ENCODE peak calls at places on chromosomes 12 and 14, in eight cellular contexts. K, W, V, G, N, C, A and M are unnamed samples.

GRCh38 chr12:121894633-121895032 is 6.0 kb downstream of the PSMD9 start:
- DNase-seq in V (peak; percentile 63), C (peak; percentile 48), A (no peak), W (peak; percentile 49), K (no peak), G (no peak), N (peak; percentile 68), M (peak; percentile 58)

GRCh38 chr14:75164809-75165208 is 11.6 kb downstream of the TMED10 start:
- DNase-seq in C (no peak), A (no peak), G (no peak), V (no peak), N (no peak), K (no peak), W (no peak), M (no peak)

GRCh38 chr12:88309546-88309945 is 167.4 kb downstream of the TMTC3 start:
- DNase-seq in C (no peak), N (peak; percentile 74), A (no peak), W (no peak), G (no peak), V (peak; percentile 86), K (no peak), M (peak; percentile 62)

GRCh38 chr12:14317362-14318146 is 47.9 kb upstream of the ATF7IP start:
- DNase-seq in G (no peak), C (no peak), K (no peak), W (no peak), V (no peak), A (no peak), N (peak; percentile 5), M (no peak)

GRCh38 chr12:124737772-124738635 is 125.7 kb downstream of the SCARB1 start:
- DNase-seq in C (no peak), N (no peak), V (no peak), W (no peak), K (no peak), G (no peak), A (no peak), M (no peak)

GRCh38 chr14:95274874-95275273 is 44.8 kb downstream of the CLMN start:
- DNase-seq in V (no peak), W (no peak), A (no peak), C (no peak), G (no peak), N (no peak), K (no peak), M (no peak)

GRCh38 chr12:121175383-121176119 is 34.4 kb upstream of the P2RX4 start:
- DNase-seq in N (no peak), G (no peak), C (peak; percentile 80), A (no peak), V (peak; percentile 57), K (no peak), W (no peak), M (peak; percentile 53)

GRCh38 chr12:14751987-14752386 is 51.3 kb downstream of the WBP11 start:
- DNase-seq in C (no peak), G (no peak), N (no peak), K (no peak), V (no peak), W (no peak), A (no peak), M (no peak)

GRCh38 chr14:34685819-34686428 is 28.5 kb downstream of the CFL2 start:
- DNase-seq in N (no peak), W (no peak), G (no peak), K (no peak), C (no peak), V (no peak), A (no peak), M (peak; percentile 57)

GRCh38 chr12:111444706-111445310 is 39.1 kb downstream of the SH2B3 start:
- DNase-seq in G (peak; percentile 74), V (no peak), C (no peak), A (peak; percentile 80), W (peak; percentile 34), N (peak; percentile 28), K (peak; percentile 59), M (peak; percentile 90)

GRCh38 chr14:65255583-65256443 is 153.5 kb upstream of the MAX start:
- DNase-seq in W (no peak), C (no peak), V (no peak), G (no peak), A (peak; percentile 88), N (peak; percentile 26), K (peak; percentile 86), M (no peak)

GRCh38 chr14:95255487-95255886 is 64.2 kb downstream of the CLMN start:
- DNase-seq in A (peak; percentile 91), V (peak; percentile 92), N (peak; percentile 32), K (peak; percentile 86), W (peak; percentile 56), G (peak; percentile 50), C (no peak), M (no peak)

GRCh38 chr14:33568935-33569579 is 381.8 kb downstream of the EGLN3 start:
- DNase-seq in A (no peak), G (no peak), C (no peak), K (no peak), W (no peak), N (peak; percentile 55), V (no peak), M (peak; percentile 21)

GRCh38 chr14:100425454-100425814 is 102.3 kb downstream of the SLC25A47 start:
- DNase-seq in K (no peak), V (no peak), A (no peak), G (no peak), W (no peak), C (no peak), N (no peak), M (no peak)

GRCh38 chr14:60723218-60724079 is 702 bp downstream of the SIX4 start:
- DNase-seq in A (peak; percentile 21), G (peak; percentile 35), N (peak; percentile 55), K (peak; percentile 54), V (peak; percentile 52), C (peak; percentile 43), W (peak; percentile 27), M (peak; percentile 62)

GRCh38 chr12:124995200-124995961 is 1.9 kb downstream of the BRI3BP start:
- DNase-seq in G (no peak), A (peak; percentile 38), C (no peak), V (no peak), K (no peak), W (no peak), N (no peak), M (no peak)

GRCh38 chr14:69318901-69319475 is 59.0 kb downstream of the GALNT16 start:
- DNase-seq in V (no peak), W (peak; percentile 6), C (no peak), G (no peak), N (no peak), K (no peak), A (no peak), M (no peak)

GRCh38 chr12:116975779-116976393 is 65.1 kb downstream of the FBXW8 start:
- DNase-seq in G (no peak), C (no peak), V (no peak), N (peak; percentile 53), A (no peak), W (no peak), K (no peak), M (peak; percentile 26)

GRCh38 chr12:131720921-131721320 is 10.0 kb downstream of the SFSWAP start:
- DNase-seq in A (no peak), K (no peak), G (no peak), N (no peak), V (peak; percentile 61), W (no peak), C (no peak), M (no peak)

DNA sequence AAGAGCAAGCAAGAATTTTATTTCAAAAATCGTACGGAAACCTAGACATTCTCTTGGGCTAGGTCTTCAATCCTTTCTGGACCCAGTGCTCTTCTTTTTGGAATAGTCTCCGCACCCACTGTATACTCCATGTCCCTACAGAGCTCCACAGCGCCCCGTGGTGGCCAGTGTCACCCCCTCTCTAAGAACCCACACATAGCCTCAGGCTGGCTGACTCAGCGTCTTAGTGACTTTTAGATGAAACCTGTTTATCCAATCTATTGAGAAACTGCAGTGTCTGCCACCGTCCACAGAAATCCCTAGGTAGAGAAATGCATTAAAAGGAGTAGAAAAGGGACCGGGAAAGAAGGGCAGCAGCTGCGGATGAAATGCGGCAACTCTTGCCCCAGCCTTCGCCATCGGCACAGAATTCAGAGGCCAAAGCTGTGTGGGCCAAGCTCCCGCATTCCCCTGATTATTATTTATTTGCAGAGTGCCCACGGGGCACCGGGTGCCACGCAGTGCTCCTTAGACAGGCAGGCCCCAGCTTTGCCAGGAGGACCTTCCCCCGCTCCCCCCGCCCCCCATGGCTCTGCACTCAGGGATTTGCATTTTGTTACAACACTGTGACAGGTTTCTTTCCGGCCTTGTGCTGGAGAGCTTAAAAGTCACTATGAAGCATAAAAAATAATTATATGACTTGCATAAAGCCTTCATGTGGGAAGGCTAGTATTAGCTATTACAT is 170.1 kb upstream of the FKBP4 start:
- DNase-seq in V (peak; percentile 30), K (no peak), W (no peak), G (no peak), C (no peak), A (no peak), N (peak; percentile 16), M (peak; percentile 45)
- TF ChIP-seq CTCF in V (peak; percentile 39), K (no peak), W (no peak), G (no peak), C (no peak), A (no peak), N (peak; percentile 29), M (peak; percentile 39)

GRCh38 chr12:52052471-52053186 is 1.4 kb downstream of the NR4A1 start:
- DNase-seq in K (peak; percentile 77), A (peak; percentile 71), C (peak; percentile 63), V (no peak), N (peak; percentile 65), G (no peak), W (no peak), M (peak; percentile 18)
- H3K4me3 ChIP-seq in K (peak overlapping the region; percentile 63), A (peak overlapping the region; percentile 60), C (peak overlapping the region; percentile 73), V (peak overlapping the region; percentile 65), N (peak overlapping the region; percentile 79), G (peak overlapping the region; percentile 73), W (peak overlapping the region; percentile 74), M (peak overlapping the region; percentile 70)

GRCh38 chr14:45716506-45716905 is 463.5 kb upstream of the MIS18BP1 start:
- DNase-seq in N (no peak), V (peak; percentile 7), W (no peak), G (no peak), K (no peak), A (no peak), C (no peak), M (no peak)
- TF ChIP-seq CTCF in N (no peak), V (peak; percentile 26), W (no peak), G (no peak), K (no peak), A (no peak), C (no peak), M (no peak)

GRCh38 chr12:18422849-18423248 is 161.5 kb downstream of the PIK3C2G start:
- DNase-seq in N (peak; percentile 5), W (no peak), C (no peak), A (no peak), G (no peak), K (no peak), V (peak; percentile 19), M (peak; percentile 8)

GRCh38 chr12:18428416-18428815 is 167.1 kb downstream of the PIK3C2G start:
- DNase-seq in V (no peak), C (no peak), N (peak; percentile 4), A (no peak), W (no peak), K (no peak), G (no peak), M (no peak)

GRCh38 chr12:18421840-18422239 is 160.5 kb downstream of the PIK3C2G start:
- DNase-seq in C (no peak), V (peak; percentile 42), K (no peak), N (peak; percentile 30), A (no peak), G (no peak), W (no peak), M (peak; percentile 28)

GRCh38 chr12:18427520-18427919 is 166.2 kb downstream of the PIK3C2G start:
- DNase-seq in G (no peak), K (no peak), V (no peak), W (no peak), N (no peak), C (no peak), A (no peak), M (no peak)

GRCh38 chr12:18424857-18425256 is 163.5 kb downstream of the PIK3C2G start:
- DNase-seq in A (no peak), W (no peak), G (no peak), V (no peak), N (no peak), K (no peak), C (no peak), M (no peak)
- H3K4me3 ChIP-seq in A (no peak overlapping the region), W (no peak overlapping the region), G (no peak overlapping the region), V (no peak overlapping the region), N (no peak overlapping the region), K (no peak overlapping the region), C (no peak overlapping the region), M (no peak overlapping the region)